ENCODE peak calls at places on chromosomes 3 and 15, in nine cellular contexts. T, D, G, B, W, E, R, H and O are unnamed samples.

GRCh38 chr3:131526801-131527347 is 24.1 kb upstream of the MRPL3 start:
- DNase-seq in H (peak; percentile 2), B (no peak), T (no peak), D (no peak), W (peak; percentile 71), G (peak; percentile 59), E (peak; percentile 38), R (no peak), O (no peak)

GRCh38 chr15:75213768-75214221 is 12.1 kb downstream of the C15orf39 start:
- DNase-seq in R (no peak), G (no peak), D (no peak), E (no peak), W (no peak), T (no peak), B (no peak), H (no peak), O (no peak)

GRCh38 chr3:172598904-172599303 is 75.7 kb upstream of the TNFSF10 start:
- DNase-seq in R (no peak), T (no peak), D (no peak), E (no peak), H (no peak), G (no peak), B (no peak), W (no peak), O (no peak)

GRCh38 chr3:12630292-12630691 is 33.6 kb downstream of the RAF1 start:
- DNase-seq in T (no peak), B (no peak), H (no peak), G (no peak), W (no peak), R (no peak), D (no peak), E (no peak), O (no peak)

GRCh38 chr15:76289582-76289981 is 21.7 kb downstream of the ETFA start:
- DNase-seq in W (no peak), T (no peak), E (no peak), G (no peak), R (no peak), D (no peak), H (no peak), B (no peak), O (no peak)

GRCh38 chr3:49803464-49804140 is 541 bp downstream of the INKA1 start:
- DNase-seq in E (no peak), T (peak; percentile 52), B (peak; percentile 73), D (no peak), H (peak; percentile 85), G (peak; percentile 47), R (peak; percentile 68), W (peak; percentile 71), O (peak; percentile 74)

GRCh38 chr3:56921573-56922571 is 120.1 kb upstream of the ARHGEF3 start:
- DNase-seq in E (no peak), H (no peak), W (no peak), D (no peak), T (no peak), B (peak; percentile 71), R (no peak), G (peak; percentile 53), O (no peak)

GRCh38 chr15:43868412-43868811 is 41.6 kb downstream of the WDR76 start:
- DNase-seq in R (no peak), T (no peak), B (no peak), G (no peak), H (no peak), D (no peak), W (no peak), E (no peak), O (no peak)

GRCh38 chr3:172253200-172253599 is 195.1 kb downstream of the GHSR start:
- DNase-seq in H (no peak), D (no peak), T (no peak), R (no peak), B (no peak), E (no peak), W (no peak), G (no peak), O (no peak)

GRCh38 chr3:47117803-47118364 is 46.0 kb downstream of the SETD2 start:
- DNase-seq in H (no peak), G (no peak), T (no peak), E (no peak), D (no peak), B (no peak), R (no peak), W (no peak), O (no peak)

GRCh38 chr3:107456501-107456900 is 66.3 kb upstream of the BBX start:
- DNase-seq in G (no peak), W (no peak), T (no peak), H (no peak), R (no peak), D (no peak), B (no peak), E (no peak), O (no peak)

GRCh38 chr3:187504435-187504834 is 136.2 kb downstream of the RTP4 start:
- DNase-seq in B (no peak), H (no peak), R (no peak), E (no peak), G (no peak), D (no peak), W (no peak), T (no peak), O (no peak)

GRCh38 chr15:83305696-83306291 is 21.3 kb upstream of the BNC1 start:
- DNase-seq in G (no peak), E (no peak), H (no peak), B (no peak), T (no peak), R (no peak), D (no peak), W (peak; percentile 59), O (peak; percentile 89)

GRCh38 chr15:35117508-35118280 is 32.6 kb upstream of the NANOGP8 start:
- DNase-seq in H (no peak), E (no peak), D (no peak), B (no peak), G (peak; percentile 6), T (no peak), R (no peak), W (no peak), O (no peak)

GRCh38 chr3:164332856-164333802 is 745.2 kb downstream of the SI start:
- DNase-seq in T (no peak), H (no peak), G (no peak), W (no peak), D (no peak), E (no peak), B (no peak), R (no peak), O (no peak)

GRCh38 chr3:159751754-159752153 is 236.9 kb upstream of the IL12A start:
- DNase-seq in R (no peak), T (no peak), G (no peak), E (no peak), W (no peak), B (no peak), D (no peak), H (no peak), O (peak; percentile 26)

GRCh38 chr15:96463376-96463775 is 132.9 kb downstream of the NR2F2 start:
- DNase-seq in D (no peak), W (no peak), R (no peak), B (no peak), T (no peak), H (no peak), E (no peak), G (no peak), O (no peak)

GRCh38 chr15:96460106-96460505 is 129.6 kb downstream of the NR2F2 start:
- DNase-seq in W (no peak), G (no peak), D (no peak), R (no peak), T (no peak), H (no peak), B (no peak), E (no peak), O (no peak)

GRCh38 chr15:96457852-96458251 is 127.4 kb downstream of the NR2F2 start:
- DNase-seq in H (no peak), B (no peak), D (no peak), R (no peak), W (no peak), E (no peak), T (no peak), G (peak; percentile 9), O (no peak)

GRCh38 chr15:96466548-96466947 is 136.0 kb downstream of the NR2F2 start:
- DNase-seq in R (no peak), D (no peak), H (no peak), G (no peak), E (no peak), T (no peak), W (no peak), B (no peak), O (no peak)

DNA sequence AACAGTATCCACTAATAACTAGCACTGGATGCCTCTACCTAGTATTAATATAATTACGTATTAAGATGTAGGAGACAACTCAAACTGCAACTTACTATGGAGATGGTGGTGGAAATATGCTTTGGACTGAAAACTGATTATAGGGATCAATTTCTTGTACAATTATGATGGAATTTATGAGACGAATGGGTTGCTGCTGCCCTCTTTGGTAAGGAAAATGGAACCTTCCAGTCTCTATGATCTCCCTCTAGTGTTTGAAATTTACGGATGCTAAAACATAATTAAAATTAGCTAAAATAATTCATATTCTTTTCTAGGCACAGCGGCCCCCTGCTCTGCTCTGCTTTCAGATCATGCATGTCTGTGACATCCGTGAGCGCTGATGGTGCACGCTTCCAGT is 132.3 kb downstream of the NR2F2 start:
- DNase-seq in B (no peak), D (no peak), G (peak; percentile 14), T (no peak), W (no peak), R (no peak), E (no peak), H (no peak), O (no peak)
- TF ChIP-seq CTCF in B (no peak), D (peak; percentile 21), G (peak; percentile 31), T (no peak), W (no peak), R (no peak), E (no peak), H (no peak), O (peak; percentile 16)

GRCh38 chr3:7800006-7800780 is 701.4 kb upstream of the LMCD1 start:
- DNase-seq in E (no peak), H (peak; percentile 1), B (no peak), G (peak; percentile 1), D (no peak), T (no peak), R (no peak), W (no peak), O (peak; percentile 4)
- TF ChIP-seq CTCF in E (no peak), H (no peak), B (no peak), G (no peak), D (peak; percentile 27), T (no peak), R (peak; percentile 8), W (no peak), O (peak; percentile 37)

GRCh38 chr15:40198364-40199085 is 37.7 kb downstream of the BUB1B start:
- DNase-seq in E (no peak), G (no peak), W (no peak), H (no peak), D (no peak), B (no peak), T (no peak), R (no peak), O (no peak)
- TF ChIP-seq CTCF in E (no peak), G (no peak), W (no peak), H (no peak), D (no peak), B (no peak), T (no peak), R (no peak), O (no peak)

GRCh38 chr15:99361541-99362185 is 110.4 kb downstream of the LRRC28 start:
- DNase-seq in W (no peak), B (no peak), R (peak; percentile 19), E (no peak), H (peak; percentile 17), D (no peak), T (no peak), G (peak; percentile 64), O (peak; percentile 38)
- TF ChIP-seq CTCF in W (peak; percentile 37), B (peak; percentile 20), R (peak; percentile 33), E (peak; percentile 66), H (no peak), D (peak; percentile 70), T (no peak), G (peak; percentile 63), O (peak; percentile 35)